ENCODE peak calls at places on chromosome 6, in four cellular contexts. One of them, this sample, is unnamed.

GRCh38 chr6:21438237-21438985 is 155.1 kb upstream of the SOX4 start:
- DNase-seq in H1: no peak
- DNase-seq in HFFc6: no peak
- DNase-seq in fibroblast of lung: no peak
- DNase-seq in this sample: no peak

GRCh38 chr6:159020011-159020410 is 20.0 kb upstream of the RSPH3 start:
- DNase-seq in H1: no peak
- DNase-seq in fibroblast of lung: no peak
- DNase-seq in HFFc6: no peak
- DNase-seq in this sample: no peak

GRCh38 chr6:30463651-30464618 is 25.4 kb upstream of the HLA-E start:
- DNase-seq in H1: no peak
- DNase-seq in fibroblast of lung: peak; percentile 58
- DNase-seq in HFFc6: peak; percentile 70
- DNase-seq in this sample: peak; percentile 9

GRCh38 chr6:145015739-145016558 is 719.4 kb downstream of the EPM2A start:
- DNase-seq in fibroblast of lung: peak; percentile 91
- DNase-seq in H1: no peak
- DNase-seq in HFFc6: peak; percentile 88
- DNase-seq in this sample: no peak

GRCh38 chr6:3573670-3574069 is 116.8 kb upstream of the SLC22A23 start:
- DNase-seq in HFFc6: no peak
- DNase-seq in fibroblast of lung: no peak
- DNase-seq in H1: no peak
- DNase-seq in this sample: no peak

GRCh38 chr6:151341481-151342195 is 49.7 kb downstream of the ZBTB2 start:
- DNase-seq in H1: peak; percentile 43
- DNase-seq in fibroblast of lung: no peak
- DNase-seq in HFFc6: no peak
- DNase-seq in this sample: no peak

GRCh38 chr6:99426454-99426762 is 1.3 kb upstream of the PNISR start:
- DNase-seq in H1: no peak
- DNase-seq in HFFc6: no peak
- DNase-seq in fibroblast of lung: peak; percentile 26
- DNase-seq in this sample: no peak

GRCh38 chr6:133083248-133083967 is 157.7 kb upstream of the EYA4 start:
- DNase-seq in fibroblast of lung: no peak
- DNase-seq in HFFc6: no peak
- DNase-seq in H1: no peak
- DNase-seq in this sample: no peak

GRCh38 chr6:75094614-75095321 is 111.1 kb downstream of the COL12A1 start:
- DNase-seq in H1: no peak
- DNase-seq in fibroblast of lung: peak; percentile 98
- DNase-seq in HFFc6: peak; percentile 61
- DNase-seq in this sample: no peak

GRCh38 chr6:106533079-106533478 is 96.2 kb downstream of the RTN4IP1 start:
- DNase-seq in H1: no peak
- DNase-seq in HFFc6: no peak
- DNase-seq in fibroblast of lung: no peak
- DNase-seq in this sample: no peak

GRCh38 chr6:27684264-27685211 is 211.6 kb upstream of the ZNF184 start:
- DNase-seq in HFFc6: peak; percentile 96
- DNase-seq in H1: peak; percentile 86
- DNase-seq in fibroblast of lung: peak; percentile 67
- DNase-seq in this sample: peak; percentile 70

GRCh38 chr6:168265394-168265793 is 54.2 kb downstream of the DACT2 start:
- DNase-seq in fibroblast of lung: no peak
- DNase-seq in H1: no peak
- DNase-seq in HFFc6: no peak
- DNase-seq in this sample: no peak

GRCh38 chr6:168269455-168270243 is 49.9 kb downstream of the DACT2 start:
- DNase-seq in fibroblast of lung: no peak
- DNase-seq in H1: no peak
- DNase-seq in HFFc6: no peak
- DNase-seq in this sample: no peak

GRCh38 chr6:168270274-168271174 is 49.1 kb downstream of the DACT2 start:
- DNase-seq in fibroblast of lung: no peak
- DNase-seq in H1: no peak
- DNase-seq in HFFc6: no peak
- DNase-seq in this sample: no peak

GRCh38 chr6:168265827-168266815 is 53.5 kb downstream of the DACT2 start:
- DNase-seq in HFFc6: no peak
- DNase-seq in H1: no peak
- DNase-seq in fibroblast of lung: no peak
- DNase-seq in this sample: no peak

DNA sequence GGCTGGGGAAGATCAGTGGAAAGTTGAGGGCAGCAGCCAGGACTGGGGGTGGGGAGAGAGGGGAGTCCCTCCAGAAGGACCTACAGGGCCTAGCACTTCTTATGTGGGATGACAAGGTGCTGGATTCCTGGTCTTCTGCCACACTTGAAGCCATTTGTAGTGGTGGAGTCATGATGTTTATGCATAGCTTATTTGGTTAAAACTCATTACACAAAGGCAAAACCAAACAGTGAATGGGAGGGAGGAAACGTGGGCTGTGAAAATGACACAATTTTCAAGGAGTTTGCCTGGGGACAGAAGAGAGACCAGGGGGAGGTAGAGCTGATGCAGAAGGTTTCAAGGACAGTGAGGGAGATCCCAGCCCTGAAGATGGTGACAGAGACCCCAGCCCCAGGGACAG is 50.8 kb downstream of the DACT2 start:
- DNase-seq in HFFc6: no peak
- DNase-seq in H1: no peak
- DNase-seq in fibroblast of lung: no peak
- DNase-seq in this sample: no peak
- TF ChIP-seq CTCF in HFFc6: no peak
- TF ChIP-seq CTCF in H1: no peak
- TF ChIP-seq CTCF in fibroblast of lung: no peak
- TF ChIP-seq CTCF in this sample: no peak

DNA sequence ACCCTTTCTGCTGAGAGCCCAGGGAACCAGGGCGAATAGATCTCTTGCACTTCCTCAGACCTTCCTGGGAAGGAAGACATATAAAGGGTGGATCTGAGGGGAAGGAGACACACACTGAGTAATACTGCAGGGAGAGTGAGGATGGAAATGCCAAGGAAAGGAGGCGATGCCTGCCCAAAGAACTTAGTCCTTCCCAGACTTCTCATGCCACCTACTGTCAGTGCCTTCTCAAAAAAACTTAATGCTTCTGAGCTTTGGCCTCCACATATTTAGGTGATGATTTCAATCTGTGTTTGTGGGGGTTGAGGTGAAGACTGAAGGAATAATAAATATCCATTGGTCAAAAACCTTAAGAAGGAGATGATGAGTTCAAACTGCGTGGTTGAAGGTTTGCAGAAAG is 9.7 kb downstream of the BTN3A1 start:
- DNase-seq in H1: no peak
- DNase-seq in HFFc6: peak; percentile 43
- DNase-seq in fibroblast of lung: no peak
- DNase-seq in this sample: no peak
- TF ChIP-seq CTCF in H1: no peak
- TF ChIP-seq CTCF in HFFc6: peak; percentile 28
- TF ChIP-seq CTCF in fibroblast of lung: no peak
- TF ChIP-seq CTCF in this sample: no peak

GRCh38 chr6:121319603-121320002 is 14.7 kb downstream of the TBC1D32 start:
- DNase-seq in HFFc6: no peak
- DNase-seq in fibroblast of lung: no peak
- DNase-seq in H1: no peak
- DNase-seq in this sample: no peak

GRCh38 chr6:121321282-121321681 is 13.0 kb downstream of the TBC1D32 start:
- DNase-seq in HFFc6: no peak
- DNase-seq in fibroblast of lung: no peak
- DNase-seq in H1: no peak
- DNase-seq in this sample: no peak

GRCh38 chr6:121314407-121315112 is 19.7 kb downstream of the TBC1D32 start:
- DNase-seq in H1: no peak
- DNase-seq in HFFc6: no peak
- DNase-seq in fibroblast of lung: no peak
- DNase-seq in this sample: no peak

GRCh38 chr6:121319112-121319553 is 15.1 kb downstream of the TBC1D32 start:
- DNase-seq in fibroblast of lung: no peak
- DNase-seq in H1: peak; percentile 48
- DNase-seq in HFFc6: no peak
- DNase-seq in this sample: no peak
- TF ChIP-seq CTCF in fibroblast of lung: peak; percentile 21
- TF ChIP-seq CTCF in H1: peak; percentile 21
- TF ChIP-seq CTCF in HFFc6: peak; percentile 78
- TF ChIP-seq CTCF in this sample: peak; percentile 70

GRCh38 chr6:7846971-7847818 is 63.4 kb downstream of the TXNDC5 start:
- DNase-seq in fibroblast of lung: peak; percentile 74
- DNase-seq in H1: no peak
- DNase-seq in HFFc6: no peak
- DNase-seq in this sample: no peak
- TF ChIP-seq CTCF in fibroblast of lung: peak; percentile 51
- TF ChIP-seq CTCF in H1: peak; percentile 40
- TF ChIP-seq CTCF in HFFc6: no peak
- TF ChIP-seq CTCF in this sample: no peak

DNA sequence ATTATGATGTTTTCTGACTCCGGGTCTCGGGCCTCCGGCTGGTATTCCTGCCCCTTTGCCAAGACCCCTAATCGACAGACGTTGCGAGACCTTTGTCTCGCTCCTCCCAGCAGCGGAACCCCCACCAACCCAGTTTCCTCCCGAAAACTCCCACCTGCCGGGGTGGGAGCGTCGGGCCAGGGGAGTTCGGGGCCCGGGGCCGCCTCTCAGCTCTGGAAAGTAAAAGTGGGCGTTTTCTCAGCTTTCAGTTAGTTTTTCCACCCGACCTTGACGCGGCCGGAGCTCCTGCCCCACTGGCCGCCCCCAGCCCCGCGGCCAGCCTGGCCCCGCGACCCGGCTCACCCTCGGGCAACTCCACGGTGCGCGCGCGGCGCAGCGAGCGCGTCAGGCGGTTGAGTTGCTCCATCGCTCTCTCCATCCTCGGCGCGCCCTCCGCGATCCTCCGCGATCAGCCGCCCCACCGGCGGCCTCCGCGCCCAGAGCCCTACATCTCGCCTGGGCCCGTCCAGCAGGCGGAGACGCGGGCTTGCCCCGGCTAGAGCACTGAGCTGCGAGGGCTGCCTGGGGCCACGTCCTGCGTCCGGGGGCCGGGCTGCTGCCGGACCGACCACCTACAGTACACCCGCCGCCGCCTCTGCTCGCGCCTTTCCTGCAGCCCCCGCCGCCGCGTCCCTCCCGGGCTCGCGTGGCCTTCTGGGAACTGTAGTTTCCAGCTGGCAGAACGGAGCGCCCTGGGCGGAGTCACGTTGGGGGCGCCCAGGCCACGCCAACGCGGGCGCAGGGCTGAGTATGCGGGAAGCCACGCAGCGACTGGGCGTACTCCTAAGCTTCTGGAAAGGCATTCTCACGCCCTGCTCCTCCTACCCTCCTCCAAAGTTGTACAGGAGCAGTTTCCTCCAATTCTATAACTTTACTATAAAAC is at the start of gene HACE1:
- DNase-seq in fibroblast of lung: peak; percentile 88
- DNase-seq in HFFc6: peak; percentile 78
- DNase-seq in H1: peak; percentile 95
- DNase-seq in this sample: peak; percentile 91
- TF ChIP-seq CTCF in fibroblast of lung: no peak
- TF ChIP-seq CTCF in HFFc6: peak; percentile 49
- TF ChIP-seq CTCF in H1: peak; percentile 12
- TF ChIP-seq CTCF in this sample: no peak

GRCh38 chr6:34982424-34982852 is 93.4 kb downstream of the ANKS1A start:
- DNase-seq in H1: no peak
- DNase-seq in fibroblast of lung: peak; percentile 33
- DNase-seq in HFFc6: peak; percentile 50
- DNase-seq in this sample: no peak
- TF ChIP-seq CTCF in H1: no peak
- TF ChIP-seq CTCF in fibroblast of lung: peak; percentile 48
- TF ChIP-seq CTCF in HFFc6: peak; percentile 71
- TF ChIP-seq CTCF in this sample: no peak

DNA sequence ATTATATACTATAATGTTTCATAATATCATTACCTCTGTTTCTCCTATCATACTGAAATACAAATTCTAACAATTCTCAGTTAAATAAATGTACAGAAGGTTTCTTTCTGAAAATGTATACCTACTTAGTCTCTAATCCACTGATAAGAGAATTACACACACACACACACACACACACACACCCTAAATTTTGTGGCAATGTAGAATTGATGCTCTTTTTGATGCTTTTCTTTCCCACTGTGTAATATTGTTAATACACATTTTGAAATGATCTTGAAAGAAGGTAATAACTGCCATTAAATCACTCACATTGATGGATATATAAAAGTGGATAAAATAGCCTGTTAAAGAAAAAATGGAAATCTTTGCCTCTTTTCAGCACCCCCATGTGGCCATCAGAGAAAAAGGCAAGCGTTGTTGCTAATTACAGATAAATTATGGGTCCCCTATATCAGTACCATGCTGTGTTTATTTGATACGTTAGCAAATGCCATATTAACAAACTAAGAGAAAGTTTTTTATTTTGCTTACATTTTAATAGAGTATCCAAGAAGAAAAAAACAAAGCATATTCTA is 76.6 kb upstream of the VGLL2 start:
- DNase-seq in fibroblast of lung: no peak
- DNase-seq in H1: no peak
- DNase-seq in HFFc6: no peak
- DNase-seq in this sample: no peak
- TF ChIP-seq CTCF in fibroblast of lung: peak; percentile 22
- TF ChIP-seq CTCF in H1: peak; percentile 42
- TF ChIP-seq CTCF in HFFc6: peak; percentile 64
- TF ChIP-seq CTCF in this sample: peak; percentile 35

DNA sequence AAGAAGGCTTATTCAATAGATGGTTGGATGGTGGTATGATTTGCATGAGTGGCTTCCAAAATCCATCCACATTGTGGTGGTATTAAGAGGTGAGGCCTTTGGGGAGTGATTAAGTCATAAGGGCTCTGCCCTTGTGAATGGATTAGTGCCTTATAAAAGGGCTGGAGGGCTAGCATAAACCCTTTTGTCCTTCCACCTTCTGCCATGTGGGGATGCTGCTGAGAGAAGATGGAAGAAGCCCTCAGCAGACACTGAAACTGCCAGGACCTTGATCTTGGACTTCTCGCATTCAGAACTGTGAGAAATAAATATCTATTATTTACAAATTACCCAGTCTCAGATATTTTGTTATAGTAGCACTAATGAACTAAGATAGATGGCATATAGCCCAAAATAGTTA is 27.8 kb upstream of the SRPK1 start:
- DNase-seq in H1: no peak
- DNase-seq in HFFc6: peak; percentile 17
- DNase-seq in fibroblast of lung: no peak
- DNase-seq in this sample: no peak
- TF ChIP-seq CTCF in H1: peak; percentile 43
- TF ChIP-seq CTCF in HFFc6: peak; percentile 51
- TF ChIP-seq CTCF in fibroblast of lung: peak; percentile 35
- TF ChIP-seq CTCF in this sample: peak; percentile 13